ENCODE peak calls at places on chromosomes 6 and 20, in nine cellular contexts. G, A, P, Y, J, M, Q, C and X are unnamed samples.

GRCh38 chr6:29442670-29443184 is 3.6 kb downstream of the OR10C1 start:
- DNase-seq in G (no peak), Q (no peak), J (no peak), C (no peak), A (no peak), P (no peak), M (no peak), Y (no peak), X (peak; percentile 11)

GRCh38 chr20:17950670-17951069 is 17.9 kb downstream of the SNX5 start:
- DNase-seq in P (no peak), A (no peak), M (no peak), C (no peak), Q (no peak), G (no peak), Y (no peak), J (no peak), X (no peak)

GRCh38 chr6:140571139-140571538 is 1196.7 kb upstream of the CITED2 start:
- DNase-seq in Y (no peak), J (no peak), Q (no peak), C (no peak), M (no peak), A (no peak), G (no peak), P (peak; percentile 12), X (no peak)

GRCh38 chr6:57097596-57097995 is 7.6 kb downstream of the ZNF451 start:
- DNase-seq in A (no peak), M (no peak), C (no peak), J (no peak), P (peak; percentile 59), Q (no peak), Y (no peak), G (no peak), X (peak; percentile 10)

GRCh38 chr6:56659721-56660373 is 17.2 kb upstream of the DST start:
- DNase-seq in Q (no peak), Y (no peak), M (no peak), J (no peak), G (no peak), P (no peak), C (peak; percentile 81), A (no peak), X (no peak)

GRCh38 chr20:44336086-44336485 is 757 bp upstream of the R3HDML start:
- DNase-seq in A (no peak), Y (peak; percentile 19), G (no peak), M (peak; percentile 26), J (no peak), C (peak; percentile 8), Q (no peak), P (no peak), X (no peak)

GRCh38 chr20:24665741-24666191 is 196.3 kb downstream of the SYNDIG1 start:
- DNase-seq in A (no peak), Q (no peak), M (no peak), C (no peak), G (no peak), J (no peak), Y (no peak), P (no peak), X (no peak)

GRCh38 chr6:116010400-116011095 is 50.1 kb downstream of the FRK start:
- DNase-seq in Y (peak; percentile 58), P (peak; percentile 75), M (peak; percentile 67), A (no peak), Q (peak; percentile 71), J (peak; percentile 19), C (peak; percentile 72), G (peak; percentile 73), X (peak; percentile 77)

GRCh38 chr6:125310994-125311649 is 9.4 kb upstream of the HDDC2 start:
- DNase-seq in J (no peak), M (no peak), P (peak; percentile 64), G (no peak), Q (peak; percentile 81), Y (peak; percentile 68), C (peak; percentile 82), A (no peak), X (peak; percentile 82)

GRCh38 chr6:125207956-125208355 is 54.4 kb downstream of the TPD52L1 start:
- DNase-seq in M (no peak), C (no peak), Y (no peak), A (no peak), G (no peak), Q (no peak), P (peak; percentile 46), J (no peak), X (no peak)

GRCh38 chr6:34115396-34116314 is 30.2 kb downstream of the GRM4 start:
- DNase-seq in P (peak; percentile 10), J (peak; percentile 2), C (no peak), G (no peak), Y (no peak), M (no peak), Q (no peak), A (no peak), X (peak; percentile 50)

GRCh38 chr6:24524801-24525200 is 30.0 kb downstream of the ALDH5A1 start:
- DNase-seq in G (no peak), C (peak; percentile 51), A (no peak), Y (peak; percentile 43), J (no peak), P (peak; percentile 59), M (no peak), Q (peak; percentile 37), X (peak; percentile 74)

GRCh38 chr6:49553353-49553752 is 2.9 kb downstream of the C6orf141 start:
- DNase-seq in C (no peak), Y (no peak), P (peak; percentile 1), Q (no peak), J (no peak), G (no peak), A (no peak), M (no peak), X (peak; percentile 55)

GRCh38 chr6:146871613-146872465 is 273.1 kb downstream of the ADGB start:
- DNase-seq in J (no peak), C (no peak), P (no peak), M (no peak), Q (no peak), A (no peak), G (no peak), Y (no peak), X (no peak)

GRCh38 chr6:143127941-143128340 is 67.3 kb downstream of the AIG1 start:
- DNase-seq in P (no peak), C (no peak), A (no peak), Q (no peak), G (no peak), J (no peak), Y (no peak), M (no peak), X (no peak)

GRCh38 chr6:132719736-132720448 is 6.0 kb upstream of the VNN1 start:
- DNase-seq in Q (no peak), Y (no peak), P (no peak), A (no peak), J (no peak), C (no peak), G (no peak), M (no peak), X (no peak)

GRCh38 chr6:52515219-52515960 is 61.5 kb downstream of the TRAM2 start:
- DNase-seq in A (no peak), M (no peak), G (no peak), Q (no peak), Y (no peak), C (no peak), P (peak; percentile 75), J (no peak), X (no peak)

GRCh38 chr6:74073896-74074295 is 377.9 kb downstream of the CD109 start:
- DNase-seq in P (peak; percentile 60), C (no peak), Q (no peak), A (no peak), G (peak; percentile 27), M (no peak), J (no peak), Y (no peak), X (no peak)

GRCh38 chr6:53059648-53060589 is 5.3 kb upstream of the FBXO9 start:
- DNase-seq in J (no peak), M (no peak), C (no peak), G (no peak), A (no peak), P (no peak), Y (no peak), Q (no peak), X (no peak)

GRCh38 chr6:159100011-159100788 is 55.4 kb upstream of the TAGAP start:
- DNase-seq in M (no peak), J (no peak), Q (no peak), G (no peak), A (no peak), C (no peak), Y (no peak), P (no peak), X (peak; percentile 55)

GRCh38 chr6:118288355-118289124 is 259.6 kb upstream of the PLN start:
- DNase-seq in Q (no peak), C (no peak), Y (no peak), M (no peak), P (peak; percentile 52), G (no peak), J (no peak), A (no peak), X (no peak)

GRCh38 chr6:45538636-45539035 is 160.9 kb upstream of the SUPT3H start:
- DNase-seq in Q (no peak), J (no peak), Y (no peak), M (no peak), C (no peak), P (no peak), A (no peak), G (no peak), X (no peak)